ENCODE peak calls at places on chromosomes 7 and 10, in eight cellular contexts. W is T-helper 9 cell, Y is AML-193, Q is HFF-Myc, V is germinal center, N is anterior cingulate cortex, P is NCI-H446 treated with DMSO at 0.1 percent for 48 hours, A is stromal cell of bone marrow. T is an unnamed sample.

GRCh38 chr10:126842836-126843235 is 62.4 kb upstream of the DOCK1 start:
- DNase-seq in W (no peak), Y (no peak), Q (no peak), V (no peak), N (no peak), P (no peak), A (no peak), T (no peak)

GRCh38 chr7:82605247-82605864 is 161.8 kb upstream of the CACNA2D1 start:
- DNase-seq in W (no peak), Y (peak), Q (no peak), V (no peak), N (no peak), P (peak), A (no peak), T (no peak)

GRCh38 chr7:148261996-148262688 is 328.4 kb upstream of the C7orf33 start:
- DNase-seq in W (no peak), Y (no peak), Q (no peak), V (no peak), N (no peak), P (no peak), A (no peak), T (no peak)

GRCh38 chr7:117229350-117229749 is 93.5 kb downstream of the WNT2 start:
- DNase-seq in W (no peak), Y (no peak), Q (no peak), V (no peak), N (no peak), P (no peak), A (no peak), T (no peak)

GRCh38 chr10:19783721-19784120 is 32.5 kb upstream of the PLXDC2 start:
- DNase-seq in W (no peak), Y (no peak), Q (no peak), V (no peak), N (no peak), P (no peak), A (no peak), T (no peak)

GRCh38 chr10:30396708-30397107 is 37.3 kb upstream of the MAP3K8 start:
- DNase-seq in W (no peak), Y (peak), Q (no peak), V (no peak), N (no peak), P (no peak), A (no peak), T (no peak)

GRCh38 chr7:114047889-114048288 is 129.1 kb upstream of the PPP1R3A start:
- DNase-seq in W (no peak), Y (peak), Q (no peak), V (no peak), N (no peak), P (no peak), A (peak), T (no peak)

GRCh38 chr7:24213311-24213710 is 70.7 kb upstream of the NPY start:
- DNase-seq in W (no peak), Y (no peak), Q (no peak), V (no peak), N (no peak), P (no peak), A (no peak), T (no peak)

T was measured in CD14-positive monocyte.